ENCODE peak calls at places on chromosomes 11 and 22, in ten cellular contexts. C is HepG2, D is uterus, Y is transverse colon, X is right lobe of liver, H is IMR-90, Z is A549, P is stomach, V is esophagus squamous epithelium, K is HCT116. T is an unnamed sample.

GRCh38 chr11:5040876-5041275 is 5.5 kb upstream of the OR52J3 start:
- DNase-seq in C (no peak), D (no peak), Y (no peak), X (no peak), H (no peak), Z (no peak), P (no peak), V (no peak), K (no peak), T (no peak)

GRCh38 chr11:105106140-105106539 is 33.4 kb downstream of the CARD18 start:
- DNase-seq in C (no peak), D (no peak), Y (no peak), X (no peak), H (no peak), Z (no peak), P (no peak), V (no peak), K (no peak), T (no peak)

GRCh38 chr11:32893947-32894827 is 1.6 kb downstream of the QSER1 start:
- DNase-seq in C (peak), D (peak), Y (peak), X (no peak), H (peak), Z (peak), P (no peak), V (no peak), K (peak), T (peak)

GRCh38 chr11:69101100-69101791 is 52.5 kb downstream of the TPCN2 start:
- DNase-seq in C (peak), D (peak), Y (peak), X (peak), H (peak), Z (peak), P (peak), V (no peak), K (peak), T (peak)

GRCh38 chr11:125207866-125208425 is 43.4 kb downstream of the PKNOX2 start:
- DNase-seq in C (no peak), D (no peak), Y (no peak), X (no peak), H (peak), Z (no peak), P (no peak), V (no peak), K (no peak), T (no peak)

GRCh38 chr22:47088480-47089145 is 326.2 kb downstream of the TBC1D22A start:
- DNase-seq in C (no peak), D (no peak), Y (no peak), X (no peak), H (peak), Z (no peak), P (no peak), V (no peak), K (no peak), T (peak)

GRCh38 chr11:28245131-28245530 is 136.9 kb downstream of the METTL15 start:
- DNase-seq in C (no peak), D (no peak), Y (no peak), X (no peak), H (peak), Z (no peak), P (no peak), V (no peak), K (no peak), T (no peak)

GRCh38 chr11:65279713-65280459 is 18.1 kb downstream of the POLA2 start:
- DNase-seq in C (peak), D (peak), Y (no peak), X (no peak), H (peak), Z (peak), P (peak), V (no peak), K (peak), T (no peak)

GRCh38 chr22:25383892-25384291 is 164.5 kb downstream of the CRYBB2 start:
- DNase-seq in C (no peak), D (no peak), Y (no peak), X (no peak), H (no peak), Z (no peak), P (no peak), V (no peak), K (no peak), T (no peak)

GRCh38 chr22:31250740-31251330 is 38.7 kb downstream of the LIMK2 start:
- DNase-seq in C (peak), D (no peak), Y (no peak), X (no peak), H (no peak), Z (no peak), P (no peak), V (no peak), K (no peak), T (no peak)

GRCh38 chr11:47538741-47539575 is 14.0 kb downstream of the CELF1 start:
- DNase-seq in C (no peak), D (no peak), Y (no peak), X (no peak), H (no peak), Z (no peak), P (no peak), V (no peak), K (no peak), T (no peak)

GRCh38 chr11:78112588-78113275 is 26.7 kb downstream of the ALG8 start:
- DNase-seq in C (no peak), D (no peak), Y (no peak), X (no peak), H (no peak), Z (no peak), P (no peak), V (no peak), K (no peak), T (no peak)

GRCh38 chr22:44671742-44672141 is 30.3 kb upstream of the PRR5 start:
- DNase-seq in C (peak), D (no peak), Y (no peak), X (no peak), H (peak), Z (no peak), P (no peak), V (no peak), K (no peak), T (no peak)

GRCh38 chr11:9320047-9320446 is 5.7 kb upstream of the TMEM41B start:
- DNase-seq in C (no peak), D (no peak), Y (no peak), X (no peak), H (no peak), Z (no peak), P (no peak), V (no peak), K (no peak), T (no peak)

GRCh38 chr11:117313103-117313502 is 3.0 kb downstream of the BACE1 start:
- DNase-seq in C (no peak), D (no peak), Y (no peak), X (no peak), H (no peak), Z (no peak), P (no peak), V (no peak), K (no peak), T (no peak)

GRCh38 chr11:36703055-36703404 is 105.0 kb upstream of the RAG2 start:
- DNase-seq in C (no peak), D (no peak), Y (no peak), X (no peak), H (no peak), Z (no peak), P (no peak), V (no peak), K (no peak), T (no peak)

GRCh38 chr11:31863170-31863929 is 52.2 kb upstream of the PAX6 start:
- DNase-seq in C (no peak), D (no peak), Y (no peak), X (no peak), H (no peak), Z (no peak), P (no peak), V (no peak), K (no peak), T (no peak)

GRCh38 chr11:111530091-111530490 is 10.4 kb upstream of the LAYN start:
- DNase-seq in C (no peak), D (no peak), Y (no peak), X (no peak), H (no peak), Z (no peak), P (no peak), V (no peak), K (no peak), T (no peak)

GRCh38 chr11:85752890-85753581 is 57.9 kb downstream of the SYTL2 start:
- DNase-seq in C (no peak), D (peak), Y (peak), X (no peak), H (no peak), Z (no peak), P (peak), V (no peak), K (no peak), T (peak)

GRCh38 chr11:95794086-95794485 is 3.8 kb downstream of the CEP57 start:
- DNase-seq in C (no peak), D (no peak), Y (no peak), X (no peak), H (peak), Z (no peak), P (no peak), V (no peak), K (no peak), T (no peak)

GRCh38 chr11:116187026-116187425 is 585.8 kb downstream of the BUD13 start:
- DNase-seq in C (no peak), D (no peak), Y (no peak), X (no peak), H (no peak), Z (no peak), P (no peak), V (no peak), K (no peak), T (no peak)

GRCh38 chr11:130849215-130849568 is 67.1 kb downstream of the SNX19 start:
- DNase-seq in C (no peak), D (no peak), Y (no peak), X (no peak), H (peak), Z (no peak), P (no peak), V (no peak), K (no peak), T (peak)

GRCh38 chr11:86800076-86800955 is at the start of gene PRSS23:
- DNase-seq in C (no peak), D (peak), Y (peak), X (peak), H (peak), Z (peak), P (peak), V (no peak), K (no peak), T (peak)

GRCh38 chr11:13965337-13965736 is 2.8 kb downstream of the SPON1 start:
- DNase-seq in C (peak), D (no peak), Y (peak), X (peak), H (no peak), Z (no peak), P (peak), V (no peak), K (no peak), T (no peak)

GRCh38 chr11:16923987-16924386 is 90.2 kb downstream of the PLEKHA7 start:
- DNase-seq in C (no peak), D (no peak), Y (peak), X (no peak), H (no peak), Z (no peak), P (peak), V (no peak), K (no peak), T (no peak)

GRCh38 chr11:65541093-65542010 is 16.5 kb downstream of the SCYL1 start:
- DNase-seq in C (no peak), D (no peak), Y (no peak), X (no peak), H (no peak), Z (no peak), P (no peak), V (no peak), K (no peak), T (no peak)

GRCh38 chr11:20467458-20468185 is 80.1 kb downstream of the PRMT3 start:
- DNase-seq in C (no peak), D (no peak), Y (no peak), X (no peak), H (peak), Z (no peak), P (no peak), V (no peak), K (no peak), T (no peak)

GRCh38 chr11:68373810-68374501 is 61.6 kb downstream of the LRP5 start:
- DNase-seq in C (peak), D (no peak), Y (peak), X (peak), H (peak), Z (no peak), P (peak), V (no peak), K (no peak), T (no peak)

GRCh38 chr11:47327025-47327424 is 25.5 kb downstream of the MYBPC3 start:
- DNase-seq in C (no peak), D (no peak), Y (no peak), X (no peak), H (no peak), Z (no peak), P (no peak), V (no peak), K (no peak), T (no peak)

GRCh38 chr11:58027341-58027740 is 3.4 kb upstream of the OR6Q1 start:
- DNase-seq in C (no peak), D (no peak), Y (no peak), X (no peak), H (peak), Z (no peak), P (no peak), V (no peak), K (no peak), T (no peak)

GRCh38 chr11:33685061-33685460 is 15.6 kb downstream of the C11orf91 start:
- DNase-seq in C (no peak), D (no peak), Y (no peak), X (no peak), H (peak), Z (no peak), P (no peak), V (no peak), K (no peak), T (no peak)

GRCh38 chr11:130198292-130198691 is 38.7 kb downstream of the ST14 start:
- DNase-seq in C (no peak), D (no peak), Y (no peak), X (no peak), H (no peak), Z (no peak), P (no peak), V (no peak), K (no peak), T (no peak)

GRCh38 chr22:37816543-37817180 is 6.5 kb upstream of the GALR3 start:
- DNase-seq in C (no peak), D (no peak), Y (no peak), X (peak), H (no peak), Z (no peak), P (no peak), V (no peak), K (no peak), T (no peak)

GRCh38 chr22:37819100-37819433 is 4.1 kb upstream of the GALR3 start:
- DNase-seq in C (no peak), D (no peak), Y (no peak), X (no peak), H (no peak), Z (no peak), P (no peak), V (no peak), K (no peak), T (no peak)

GRCh38 chr22:37820350-37820749 is 2.8 kb upstream of the GALR3 start:
- DNase-seq in C (no peak), D (no peak), Y (no peak), X (no peak), H (no peak), Z (no peak), P (no peak), V (no peak), K (no peak), T (no peak)

GRCh38 chr22:37817705-37818311 is 5.4 kb upstream of the GALR3 start:
- DNase-seq in C (peak), D (peak), Y (peak), X (peak), H (peak), Z (peak), P (peak), V (no peak), K (no peak), T (peak)

DNA sequence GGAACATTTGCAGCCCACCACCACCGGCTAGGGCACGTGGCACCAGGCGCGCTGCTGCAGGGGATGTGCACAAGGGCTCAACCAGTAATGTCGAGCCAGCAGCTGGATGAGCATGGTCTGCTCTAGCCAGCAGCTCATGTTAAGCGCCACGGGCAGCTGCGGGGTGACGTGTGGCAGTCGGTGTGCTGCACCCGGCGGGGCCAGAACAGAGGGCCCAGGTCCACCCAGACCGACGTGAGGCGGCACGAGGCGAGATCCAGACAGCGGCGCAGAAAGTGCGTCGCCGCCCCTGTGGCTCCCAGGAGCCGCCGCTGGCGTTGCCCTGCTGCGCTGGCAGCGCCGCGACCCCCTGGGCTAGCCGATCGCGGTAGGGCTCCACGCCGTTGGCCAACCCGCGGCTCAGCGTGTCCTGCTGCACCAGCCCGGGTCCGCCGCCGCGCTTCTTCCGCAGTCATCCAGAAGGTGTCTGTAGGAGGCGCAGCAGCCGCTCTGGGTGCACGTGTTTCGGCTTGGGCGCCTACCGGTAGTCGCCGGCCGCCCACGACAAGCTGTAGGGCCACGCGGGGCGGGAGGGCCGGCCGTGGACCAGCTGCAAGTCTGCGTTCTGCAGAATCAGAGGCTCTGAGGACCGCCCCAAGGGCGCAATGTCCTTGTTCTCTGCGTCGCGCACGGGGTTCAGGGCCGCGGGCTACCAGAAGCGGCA is 4.6 kb upstream of the GALR3 start:
- DNase-seq in C (no peak), D (peak), Y (peak), X (peak), H (peak), Z (no peak), P (peak), V (no peak), K (no peak), T (no peak)
- TF ChIP-seq CTCF in C (no peak), D (no peak), Y (peak), X (peak), H (peak), Z (no peak), P (peak), V (no peak), K (no peak), T (no peak)

DNA sequence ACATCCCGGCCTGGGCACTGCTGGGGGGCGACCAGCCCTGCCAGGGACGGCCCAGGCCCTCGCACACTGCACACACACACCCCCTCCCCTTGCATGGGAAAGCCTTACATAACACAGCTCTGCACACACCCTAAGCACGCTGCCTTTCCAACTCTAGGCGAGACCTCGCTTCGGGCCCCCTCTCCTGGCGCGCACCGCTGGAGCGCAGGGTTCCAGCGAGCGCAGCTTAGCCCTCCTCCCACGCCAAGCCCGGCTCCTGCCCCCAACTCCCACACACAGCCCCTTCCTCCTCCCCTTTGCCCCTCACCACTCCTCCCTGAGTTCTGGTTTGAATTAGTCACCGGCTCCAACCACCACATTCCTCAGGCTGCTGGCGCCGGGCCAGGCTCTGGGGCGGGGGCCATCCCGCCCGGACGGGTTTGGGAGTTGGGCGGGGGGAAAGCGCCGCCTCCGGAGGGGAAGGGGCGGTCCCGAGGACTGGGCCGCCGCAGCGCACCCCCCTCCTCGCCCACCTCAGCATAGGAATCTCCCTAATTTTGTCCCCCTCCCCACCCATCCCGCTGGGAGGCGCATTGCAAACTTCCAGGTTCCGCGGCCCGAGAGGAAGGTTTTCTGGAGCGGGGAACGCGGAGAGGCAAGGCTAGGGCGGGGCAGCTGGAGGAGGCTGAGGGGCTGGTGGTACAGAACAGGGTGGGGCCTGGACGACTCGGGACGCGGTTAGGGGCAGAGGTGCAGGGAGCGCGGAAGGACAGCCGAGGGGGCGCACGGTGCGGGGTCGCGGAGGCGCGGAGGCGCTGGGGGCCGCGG is 966 bp downstream of the AHNAK start:
- DNase-seq in C (peak), D (peak), Y (peak), X (peak), H (peak), Z (peak), P (peak), V (no peak), K (peak), T (peak)
- TF ChIP-seq POLR2A in C (no peak), D (peak), Y (no peak), X (no peak), H (no peak), Z (peak), P (no peak), V (peak), K (no peak), T (no peak)

GRCh38 chr11:122563761-122564160 is 91.8 kb upstream of the UBASH3B start:
- DNase-seq in C (no peak), D (no peak), Y (no peak), X (no peak), H (no peak), Z (no peak), P (no peak), V (no peak), K (no peak), T (no peak)

GRCh38 chr11:122556605-122557004 is 98.9 kb upstream of the UBASH3B start:
- DNase-seq in C (no peak), D (no peak), Y (peak), X (no peak), H (no peak), Z (no peak), P (no peak), V (no peak), K (no peak), T (no peak)

GRCh38 chr11:122559734-122560382 is 95.7 kb upstream of the UBASH3B start:
- DNase-seq in C (peak), D (no peak), Y (no peak), X (no peak), H (peak), Z (peak), P (no peak), V (no peak), K (peak), T (no peak)
- H3K4me3 ChIP-seq in C (no peak), D (no peak), Y (no peak), X (no peak), H (no peak), Z (peak), P (no peak), V (no peak), K (peak), T (no peak)

GRCh38 chr11:98561216-98561615 is 459.5 kb upstream of the CNTN5 start:
- DNase-seq in C (no peak), D (no peak), Y (no peak), X (no peak), H (no peak), Z (no peak), P (no peak), V (no peak), K (no peak), T (no peak)

GRCh38 chr11:98564233-98564632 is 456.5 kb upstream of the CNTN5 start:
- DNase-seq in C (no peak), D (no peak), Y (no peak), X (no peak), H (no peak), Z (no peak), P (no peak), V (no peak), K (no peak), T (no peak)

GRCh38 chr11:98565311-98565710 is 455.4 kb upstream of the CNTN5 start:
- DNase-seq in C (no peak), D (no peak), Y (no peak), X (no peak), H (no peak), Z (no peak), P (no peak), V (no peak), K (no peak), T (no peak)

GRCh38 chr11:98564881-98565280 is 455.9 kb upstream of the CNTN5 start:
- DNase-seq in C (no peak), D (no peak), Y (no peak), X (no peak), H (no peak), Z (no peak), P (no peak), V (no peak), K (no peak), T (no peak)

DNA sequence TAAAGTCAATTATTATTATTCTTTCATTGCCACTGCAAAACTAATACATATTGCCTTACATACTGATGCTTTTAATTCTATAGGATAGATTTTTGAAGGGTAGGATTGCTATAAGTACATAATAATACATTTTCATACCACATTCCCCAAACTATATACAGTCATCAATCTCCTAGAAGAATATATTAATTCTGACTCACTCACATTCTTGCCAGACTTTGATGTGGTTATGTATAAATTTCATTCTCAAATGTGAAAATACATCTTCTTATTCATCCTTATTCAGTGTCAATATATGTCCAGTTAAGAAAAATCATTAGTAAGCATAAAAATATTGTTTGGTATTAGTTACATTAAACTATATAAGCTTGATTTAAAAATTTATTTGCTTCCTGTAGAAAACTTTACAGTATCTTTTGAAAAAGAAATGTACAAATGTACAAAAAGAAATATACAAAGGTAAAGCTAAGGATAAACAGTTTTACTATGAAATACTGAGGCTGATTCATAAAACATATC is 458.8 kb upstream of the CNTN5 start:
- DNase-seq in C (no peak), D (no peak), Y (no peak), X (no peak), H (no peak), Z (no peak), P (no peak), V (no peak), K (no peak), T (no peak)
- TF ChIP-seq CTCF in C (no peak), D (no peak), Y (no peak), X (no peak), H (no peak), Z (no peak), P (no peak), V (no peak), K (no peak), T (no peak)